ENCODE peak calls at places on chromosomes 4 and X, in four cellular contexts. B is thyroid gland, C is vagina, N is pancreas. G is an unnamed sample. For H3K4me1 and H3K9me3, the result is how much of the 10 kb centered on the place peaks cover.

GRCh38 chr4:181952478-181952877 is 290.7 kb upstream of the TENM3 start:
- DNase-seq in B (no peak), C (no peak), N (no peak), G (no peak)

GRCh38 chrX:100625985-100626491 is 10.6 kb downstream of the TSPAN6 start:
- DNase-seq in B (no peak), C (no peak), N (no peak), G (no peak)

GRCh38 chrX:46704767-46705386 is 54.0 kb downstream of the SLC9A7 start:
- DNase-seq in B (no peak), C (no peak), N (no peak), G (no peak)

GRCh38 chr4:8862800-8863758 is 8.6 kb downstream of the HMX1 start:
- DNase-seq in B (no peak), C (no peak), N (no peak), G (no peak)

GRCh38 chr4:26858947-26859401 is 1.7 kb upstream of the STIM2 start:
- DNase-seq in B (no peak), C (no peak), N (no peak), G (no peak)

GRCh38 chrX:130091976-130092522 is 18.2 kb downstream of the ELF4 start:
- DNase-seq in B (peak), C (no peak), N (no peak), G (peak)

GRCh38 chr4:153409924-153410501 is 56.1 kb upstream of the TMEM131L start:
- DNase-seq in B (no peak), C (no peak), N (no peak), G (no peak)

GRCh38 chr4:24690436-24690835 is 104.9 kb upstream of the SOD3 start:
- DNase-seq in B (no peak), C (no peak), N (no peak), G (no peak)

GRCh38 chrX:69161371-69161770 is 3.9 kb downstream of the PJA1 start:
- DNase-seq in B (no peak), C (peak), N (no peak), G (no peak)

GRCh38 chr4:63693321-63693720 is 715.9 kb downstream of the TECRL start:
- DNase-seq in B (no peak), C (no peak), N (no peak), G (no peak)

GRCh38 chr4:2289311-2289954 is 27.5 kb upstream of the MXD4 start:
- DNase-seq in B (peak), C (no peak), N (no peak), G (no peak)

GRCh38 chr4:81565137-81565870 is 93.6 kb upstream of the RASGEF1B start:
- DNase-seq in B (peak), C (no peak), N (peak), G (no peak)

GRCh38 chr4:56130609-56131150 is 181.9 kb downstream of the CEP135 start:
- DNase-seq in B (no peak), C (no peak), N (no peak), G (no peak)

GRCh38 chr4:134610956-134611355 is 409.4 kb upstream of the PABPC4L start:
- DNase-seq in B (peak), C (no peak), N (no peak), G (no peak)

GRCh38 chr4:22712541-22712940 is 19.8 kb downstream of the GBA3 start:
- DNase-seq in B (no peak), C (no peak), N (no peak), G (no peak)

GRCh38 chrX:39196192-39197102 is 395.2 kb downstream of the MID1IP1 start:
- DNase-seq in B (no peak), C (no peak), N (no peak), G (peak)

GRCh38 chr4:8029689-8030088 is 90.0 kb upstream of the AFAP1 start:
- DNase-seq in B (no peak), C (no peak), N (no peak), G (no peak)

GRCh38 chr4:151015458-151016344 is 617 bp upstream of the LRBA start:
- DNase-seq in B (peak), C (peak), N (peak), G (peak)

GRCh38 chrX:103404225-103405008 is 28.1 kb downstream of the BEX3 start:
- DNase-seq in B (peak), C (no peak), N (peak), G (peak)

GRCh38 chrX:32137525-32137924 is 1065.7 kb upstream of the FTHL17 start:
- DNase-seq in B (peak), C (no peak), N (no peak), G (no peak)

GRCh38 chrX:2875798-2876399 is 47.2 kb downstream of the GYG2 start:
- DNase-seq in B (no peak), C (no peak), N (no peak), G (no peak)

GRCh38 chr4:121736735-121737351 is 28.1 kb downstream of the SMIM43 start:
- DNase-seq in B (no peak), C (no peak), N (no peak), G (no peak)

GRCh38 chrX:1444896-1445480 is 7.7 kb downstream of the ASMTL start:
- DNase-seq in B (no peak), C (peak), N (peak), G (no peak)

GRCh38 chrX:45191383-45191782 is 9.3 kb downstream of the DIPK2B start:
- DNase-seq in B (no peak), C (no peak), N (no peak), G (no peak)

GRCh38 chr4:5435201-5435600 is 273.2 kb downstream of the EVC2 start:
- DNase-seq in B (no peak), C (peak), N (no peak), G (no peak)

GRCh38 chr4:114867291-114867690 is 246.1 kb downstream of the NDST4 start:
- DNase-seq in B (no peak), C (no peak), N (no peak), G (no peak)

GRCh38 chr4:144449623-144450022 is 196.3 kb upstream of the HHIP start:
- DNase-seq in B (no peak), C (no peak), N (peak), G (no peak)

GRCh38 chr4:134126955-134127354 is 74.6 kb downstream of the PABPC4L start:
- DNase-seq in B (no peak), C (no peak), N (no peak), G (peak)

GRCh38 chr4:156946508-156947197 is 24.9 kb downstream of the PDGFC start:
- DNase-seq in B (no peak), C (no peak), N (no peak), G (no peak)

GRCh38 chr4:147707892-147708672 is 23.8 kb upstream of the ARHGAP10 start:
- DNase-seq in B (peak), C (no peak), N (no peak), G (peak)

GRCh38 chrX:69031971-69032391 is 133.3 kb downstream of the PJA1 start:
- DNase-seq in B (no peak), C (peak), N (no peak), G (no peak)

GRCh38 chr4:156408749-156409148 is 455.1 kb upstream of the CTSO start:
- DNase-seq in B (no peak), C (no peak), N (no peak), G (no peak)

GRCh38 chr4:41014158-41014557 is 200.2 kb downstream of the APBB2 start:
- DNase-seq in B (no peak), C (no peak), N (no peak), G (no peak)

GRCh38 chr4:174214102-174214878 is 69.2 kb downstream of the FBXO8 start:
- DNase-seq in B (no peak), C (no peak), N (no peak), G (no peak)
- H3K4me1 ChIP-seq in B (under half), C (under half), N (under half), G (under half)

GRCh38 chrX:17377047-17377692 is 2.2 kb downstream of the NHS start:
- DNase-seq in B (peak), C (no peak), N (no peak), G (no peak)
- H3K4me3 ChIP-seq in B (peak), C (peak), N (no peak), G (no peak)

GRCh38 chr4:175986-176385 is 51.7 kb downstream of the ZNF718 start:
- DNase-seq in B (no peak), C (no peak), N (no peak), G (no peak)
- H3K9me3 ChIP-seq in B (under half), C (half or more), N (under half), G (under half)

GRCh38 chr4:3368841-3369760 is 72.7 kb upstream of the HGFAC start:
- DNase-seq in B (no peak), C (peak), N (no peak), G (peak)

GRCh38 chr4:3367866-3368265 is 73.9 kb upstream of the HGFAC start:
- DNase-seq in B (no peak), C (peak), N (no peak), G (no peak)

GRCh38 chr4:3369781-3370660 is 71.7 kb upstream of the HGFAC start:
- DNase-seq in B (no peak), C (peak), N (no peak), G (no peak)

GRCh38 chr4:3366893-3367775 is 74.3 kb downstream of the RGS12 start:
- DNase-seq in B (no peak), C (peak), N (no peak), G (no peak)

GRCh38 chr4:3368334-3368733 is 73.4 kb upstream of the HGFAC start:
- DNase-seq in B (no peak), C (peak), N (no peak), G (no peak)
- H3K4me1 ChIP-seq in B (under half), C (under half), N (under half), G (under half)

GRCh38 chrX:66013195-66013816 is 26.6 kb downstream of the VSIG4 start:
- DNase-seq in B (no peak), C (no peak), N (no peak), G (no peak)

GRCh38 chrX:66015152-66015827 is 24.6 kb downstream of the VSIG4 start:
- DNase-seq in B (no peak), C (no peak), N (no peak), G (no peak)

GRCh38 chrX:66015906-66016689 is 23.8 kb downstream of the VSIG4 start:
- DNase-seq in B (no peak), C (no peak), N (no peak), G (no peak)

GRCh38 chrX:66014084-66014483 is 25.8 kb downstream of the VSIG4 start:
- DNase-seq in B (no peak), C (no peak), N (no peak), G (no peak)

DNA sequence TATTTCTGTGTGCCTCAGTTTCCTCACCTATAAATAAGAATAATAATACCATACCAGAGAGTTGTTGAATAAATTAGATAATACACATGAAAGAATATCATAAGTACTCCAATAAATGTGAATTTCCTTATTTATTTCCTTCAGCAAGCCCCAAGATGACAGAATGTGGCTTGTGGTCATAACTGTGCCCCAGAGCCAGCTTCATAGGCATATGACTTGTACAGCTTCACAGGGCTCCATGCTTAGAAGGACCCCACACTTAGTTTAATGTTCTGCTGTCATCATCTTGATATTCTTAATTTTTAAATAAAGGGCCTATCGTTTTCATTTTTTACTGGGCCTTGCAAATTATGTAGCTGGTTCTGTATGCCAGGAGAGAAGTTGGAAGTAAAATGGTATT is 25.3 kb downstream of the VSIG4 start:
- DNase-seq in B (no peak), C (no peak), N (no peak), G (no peak)
- H3K4me3 ChIP-seq in B (no peak), C (no peak), N (no peak), G (no peak)

DNA sequence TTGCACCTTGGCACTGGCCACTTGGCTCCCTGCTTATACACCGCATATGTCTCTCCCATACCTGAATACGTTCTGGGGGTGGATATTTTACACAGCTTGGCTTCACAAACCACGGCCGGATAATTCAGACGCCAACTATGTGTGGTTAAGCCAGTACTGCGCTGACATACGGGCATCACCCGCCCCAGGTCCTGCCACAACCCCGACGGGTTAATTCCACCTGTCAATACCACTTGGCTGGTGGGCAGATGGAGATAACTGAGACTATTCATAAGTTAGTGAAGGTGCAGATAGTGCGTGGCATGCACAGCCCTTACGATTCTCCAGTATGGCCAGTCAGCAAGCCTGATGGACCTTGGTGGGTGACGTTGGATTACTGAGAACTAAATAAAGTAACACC is 696.3 kb upstream of the AGA start:
- DNase-seq in B (no peak), C (no peak), N (no peak), G (no peak)
- H3K9me3 ChIP-seq in B (under half), C (under half), N (under half), G (under half)

DNA sequence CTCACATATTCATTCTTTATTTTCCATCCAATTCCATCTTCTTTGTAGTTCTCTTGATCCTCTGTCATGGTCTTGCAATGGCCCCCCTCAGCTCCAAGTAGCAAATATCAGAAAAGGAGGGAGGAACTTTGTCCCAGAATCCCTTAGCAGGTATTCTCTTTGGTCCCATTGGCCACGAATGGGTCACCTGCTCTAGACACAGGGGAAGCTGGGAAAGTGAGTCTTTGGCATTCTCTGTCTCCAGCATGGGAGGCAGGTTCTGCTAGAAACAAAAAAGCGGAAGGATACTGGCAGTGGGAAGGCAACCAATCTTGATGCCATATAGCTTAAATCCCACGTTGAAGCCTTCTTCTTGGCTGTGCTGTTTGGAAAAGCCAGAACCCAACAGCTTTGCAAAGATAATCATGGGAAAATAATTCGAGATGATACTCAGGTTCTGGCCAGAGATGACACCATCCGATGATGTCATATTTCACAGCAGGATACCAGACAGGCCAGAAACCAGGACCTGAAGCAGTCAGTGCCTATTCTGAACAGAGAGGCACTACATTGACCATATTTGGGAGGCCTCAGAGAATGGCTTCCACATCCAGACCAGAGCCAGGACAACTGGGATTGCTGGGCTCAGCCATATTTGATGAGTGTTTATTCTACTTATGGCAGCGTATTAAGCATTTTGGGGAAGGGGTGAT is 110.4 kb upstream of the ATXN3L start:
- DNase-seq in B (no peak), C (no peak), N (no peak), G (no peak)
- H3K4me1 ChIP-seq in B (under half), C (under half), N (under half), G (under half)

GRCh38 chrX:150063673-150064072 is 125.4 kb upstream of the EOLA2 start:
- DNase-seq in B (no peak), C (no peak), N (no peak), G (no peak)

GRCh38 chrX:150063138-150063518 is 124.8 kb upstream of the EOLA2 start:
- DNase-seq in B (no peak), C (no peak), N (no peak), G (no peak)

GRCh38 chrX:150060406-150060805 is 122.1 kb upstream of the EOLA2 start:
- DNase-seq in B (no peak), C (no peak), N (no peak), G (no peak)

GRCh38 chrX:150058728-150059127 is 120.4 kb upstream of the EOLA2 start:
- DNase-seq in B (no peak), C (no peak), N (no peak), G (no peak)

DNA sequence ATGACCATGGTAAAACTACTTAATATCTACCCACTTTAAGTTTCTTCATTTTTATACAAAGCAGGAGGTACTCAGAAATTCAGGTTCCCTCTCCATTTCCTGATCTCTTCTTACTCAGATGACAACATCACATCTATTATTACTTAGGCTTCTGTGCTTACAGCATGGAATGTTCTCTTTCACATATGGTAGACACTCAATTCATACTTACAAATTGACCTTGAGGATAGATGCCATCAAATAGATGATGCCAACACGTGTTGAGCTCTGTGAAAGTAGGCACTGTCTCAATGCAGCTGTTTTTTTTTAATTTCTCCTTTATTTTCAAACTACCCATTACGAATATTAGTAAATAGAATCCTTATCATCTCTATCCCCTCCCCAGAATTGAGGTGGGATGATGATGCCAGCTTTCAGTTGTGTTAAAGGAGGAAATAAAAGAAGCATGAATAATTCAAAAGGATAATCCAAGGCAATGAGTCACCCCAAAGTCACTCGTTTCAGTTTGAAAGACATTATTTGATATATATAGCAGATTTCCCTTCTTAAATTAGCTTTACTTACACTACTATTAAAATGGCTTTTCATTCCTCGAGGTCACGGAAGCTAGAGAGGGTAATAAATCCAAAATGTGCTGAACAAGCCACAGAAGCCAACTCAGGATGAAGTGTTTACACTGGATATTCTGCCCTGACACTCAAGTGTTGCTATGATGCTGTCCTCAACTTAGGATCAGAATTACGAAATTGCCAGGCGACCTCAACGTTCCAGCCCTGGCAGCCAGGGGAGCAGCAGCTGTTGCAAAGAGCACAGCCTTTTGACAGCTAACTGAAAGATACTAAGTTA is 124.2 kb upstream of the EOLA2 start:
- DNase-seq in B (no peak), C (no peak), N (no peak), G (no peak)
- H3K4me3 ChIP-seq in B (no peak), C (no peak), N (no peak), G (no peak)